ENCODE peak calls at places on chromosomes 4 and X, in nine cellular contexts. A is Peyer's patch; S is stimulated activated CD4-positive, alpha-beta T cell treated with anti-CD3 and anti-CD28 coated beads, Interleukin-12 subunit alpha, Interleukin-12 subunit beta, amount 100 ng/mL, for 4 hours; E is NCI-H1092; I is right lobe of liver; P is NAMALWA; C is HFFc6; O is pancreas; Q is posterior vena cava. L is an unnamed sample.

GRCh38 chrX:111652719-111653118 is 28.3 kb upstream of the ALG13 start:
- DNase-seq in A (no peak), S (no peak), E (peak; percentile 1), I (no peak), P (no peak), C (no peak), O (no peak), Q (no peak), L (no peak)

GRCh38 chr4:182716207-182716606 is 201.0 kb downstream of the DCTD start:
- DNase-seq in A (no peak), S (no peak), E (no peak), I (no peak), P (no peak), C (no peak), O (no peak), Q (no peak), L (no peak)

GRCh38 chr4:36399762-36400353 is 118.4 kb downstream of the DTHD1 start:
- DNase-seq in A (peak; percentile 45), S (peak; percentile 12), E (no peak), I (no peak), P (peak; percentile 55), C (no peak), O (no peak), Q (no peak), L (no peak)

GRCh38 chr4:164768516-164768915 is 14.6 kb downstream of the SMIM31 start:
- DNase-seq in A (no peak), S (no peak), E (no peak), I (no peak), P (peak; percentile 40), C (no peak), O (no peak), Q (no peak), L (peak; percentile 7)

GRCh38 chrX:17405225-17405969 is 30.4 kb downstream of the NHS start:
- DNase-seq in A (no peak), S (no peak), E (no peak), I (no peak), P (no peak), C (peak; percentile 61), O (no peak), Q (no peak), L (peak; percentile 38)

GRCh38 chr4:108540536-108540935 is 79.8 kb upstream of the RPL34 start:
- DNase-seq in A (no peak), S (no peak), E (no peak), I (no peak), P (no peak), C (no peak), O (no peak), Q (no peak), L (no peak)

GRCh38 chr4:156896536-156896935 is 75.1 kb downstream of the PDGFC start:
- DNase-seq in A (no peak), S (no peak), E (no peak), I (no peak), P (no peak), C (no peak), O (no peak), Q (no peak), L (no peak)

GRCh38 chr4:141999446-142000143 is 363.2 kb downstream of the IL15 start:
- DNase-seq in A (no peak), S (no peak), E (no peak), I (no peak), P (no peak), C (no peak), O (no peak), Q (no peak), L (no peak)

GRCh38 chrX:71859637-71860036 is 51.0 kb upstream of the NHSL2 start:
- DNase-seq in A (no peak), S (peak; percentile 10), E (peak; percentile 11), I (no peak), P (peak; percentile 49), C (peak; percentile 17), O (no peak), Q (no peak), L (peak; percentile 50)

GRCh38 chr4:57023104-57023503 is 44.4 kb downstream of the POLR2B start:
- DNase-seq in A (no peak), S (no peak), E (no peak), I (no peak), P (no peak), C (peak; percentile 96), O (no peak), Q (no peak), L (peak; percentile 83)

GRCh38 chr4:15144967-15145295 is 142.7 kb downstream of the CPEB2 start:
- DNase-seq in A (no peak), S (no peak), E (no peak), I (no peak), P (no peak), C (no peak), O (no peak), Q (no peak), L (no peak)

GRCh38 chrX:87078231-87078630 is 439.4 kb upstream of the KLHL4 start:
- DNase-seq in A (no peak), S (no peak), E (no peak), I (no peak), P (no peak), C (no peak), O (no peak), Q (no peak), L (no peak)

GRCh38 chr4:16225139-16225538 is 1.1 kb downstream of the TAPT1 start:
- DNase-seq in A (no peak), S (no peak), E (no peak), I (no peak), P (peak; percentile 82), C (peak; percentile 38), O (no peak), Q (no peak), L (peak; percentile 46)

GRCh38 chr4:153933851-153934688 is 145.2 kb upstream of the SFRP2 start:
- DNase-seq in A (no peak), S (no peak), E (no peak), I (no peak), P (no peak), C (no peak), O (no peak), Q (no peak), L (no peak)

GRCh38 chr4:111556141-111556781 is 589.0 kb upstream of the FAM241A start:
- DNase-seq in A (no peak), S (no peak), E (no peak), I (no peak), P (no peak), C (peak; percentile 66), O (no peak), Q (no peak), L (peak; percentile 86)